ENCODE peak calls at places on chromosomes 3 and 15, in seven cellular contexts. G, I, J, R, O, Y and S are unnamed samples.

GRCh38 chr15:29379647-29380046 is 110.0 kb upstream of the NSMCE3 start:
- DNase-seq in G (no peak), I (no peak), J (no peak), R (no peak), O (no peak), Y (no peak), S (no peak)

GRCh38 chr15:77983708-77984445 is 93.6 kb downstream of the TBC1D2B start:
- DNase-seq in G (no peak), I (peak; percentile 66), J (no peak), R (no peak), O (no peak), Y (no peak), S (no peak)

GRCh38 chr3:157086053-157086761 is 73.7 kb downstream of the CCNL1 start:
- DNase-seq in G (no peak), I (no peak), J (no peak), R (no peak), O (no peak), Y (no peak), S (no peak)

GRCh38 chr15:39939487-39940452 is 5.9 kb downstream of the EIF2AK4 start:
- DNase-seq in G (no peak), I (peak; percentile 68), J (no peak), R (peak; percentile 20), O (no peak), Y (no peak), S (no peak)

GRCh38 chr3:126982125-126982521 is 792 bp upstream of the PLXNA1 start:
- DNase-seq in G (no peak), I (no peak), J (no peak), R (no peak), O (no peak), Y (no peak), S (no peak)

GRCh38 chr15:49467782-49468181 is 44.7 kb downstream of the FGF7 start:
- DNase-seq in G (no peak), I (no peak), J (no peak), R (no peak), O (no peak), Y (no peak), S (no peak)

GRCh38 chr15:74992619-74993018 is 2.7 kb upstream of the SCAMP5 start:
- DNase-seq in G (no peak), I (no peak), J (no peak), R (no peak), O (no peak), Y (no peak), S (no peak)

GRCh38 chr3:52456169-52456799 is 880 bp downstream of the NISCH start:
- DNase-seq in G (no peak), I (no peak), J (peak; percentile 29), R (no peak), O (peak; percentile 39), Y (peak; percentile 3), S (peak; percentile 55)

GRCh38 chr15:77027697-77028450 is 32.9 kb downstream of the PSTPIP1 start:
- DNase-seq in G (no peak), I (peak; percentile 67), J (no peak), R (no peak), O (peak; percentile 14), Y (no peak), S (peak; percentile 63)

GRCh38 chr15:70397816-70398215 is 300.1 kb upstream of the TLE3 start:
- DNase-seq in G (no peak), I (no peak), J (no peak), R (no peak), O (no peak), Y (no peak), S (no peak)

GRCh38 chr3:67595424-67595823 is 59.0 kb downstream of the SUCLG2 start:
- DNase-seq in G (no peak), I (no peak), J (no peak), R (no peak), O (no peak), Y (no peak), S (no peak)

GRCh38 chr3:196969001-196969659 is 497 bp upstream of the PIGZ start:
- DNase-seq in G (peak; percentile 47), I (peak; percentile 52), J (no peak), R (peak; percentile 66), O (peak; percentile 67), Y (no peak), S (no peak)

GRCh38 chr3:141402476-141403171 is 34.3 kb downstream of the ZBTB38 start:
- DNase-seq in G (peak; percentile 52), I (peak; percentile 79), J (peak; percentile 63), R (no peak), O (peak; percentile 61), Y (peak; percentile 41), S (peak; percentile 79)

GRCh38 chr3:98602078-98602678 is 8.8 kb upstream of the CPOX start:
- DNase-seq in G (no peak), I (peak; percentile 65), J (peak; percentile 9), R (no peak), O (no peak), Y (peak; percentile 9), S (peak; percentile 30)

GRCh38 chr15:40825661-40826088 is 2.8 kb downstream of the PPP1R14D start:
- DNase-seq in G (no peak), I (peak; percentile 80), J (no peak), R (no peak), O (no peak), Y (no peak), S (peak; percentile 27)

GRCh38 chr3:150970665-150971327 is 1.7 kb downstream of the CLRN1 start:
- DNase-seq in G (no peak), I (no peak), J (no peak), R (no peak), O (no peak), Y (no peak), S (no peak)

GRCh38 chr3:4425707-4426106 is 41.4 kb downstream of the SUMF1 start:
- DNase-seq in G (no peak), I (no peak), J (no peak), R (no peak), O (peak; percentile 49), Y (no peak), S (no peak)

GRCh38 chr3:65745306-65745705 is 293.4 kb downstream of the MAGI1 start:
- DNase-seq in G (no peak), I (no peak), J (no peak), R (no peak), O (no peak), Y (no peak), S (no peak)

GRCh38 chr15:43382310-43382709 is 11.4 kb downstream of the TUBGCP4 start:
- DNase-seq in G (no peak), I (no peak), J (no peak), R (no peak), O (no peak), Y (no peak), S (no peak)

GRCh38 chr15:86336051-86336788 is 256.5 kb downstream of the AGBL1 start:
- DNase-seq in G (no peak), I (no peak), J (no peak), R (no peak), O (peak; percentile 22), Y (no peak), S (no peak)

GRCh38 chr15:41499109-41499851 is 5.6 kb downstream of the ITPKA start:
- DNase-seq in G (no peak), I (no peak), J (no peak), R (no peak), O (no peak), Y (no peak), S (no peak)

GRCh38 chr3:13173186-13173585 is 100.0 kb upstream of the IQSEC1 start:
- DNase-seq in G (no peak), I (peak; percentile 60), J (no peak), R (no peak), O (no peak), Y (no peak), S (no peak)

GRCh38 chr3:176953106-176954080 is 243.9 kb downstream of the TBL1XR1 start:
- DNase-seq in G (no peak), I (no peak), J (no peak), R (no peak), O (no peak), Y (no peak), S (no peak)

GRCh38 chr3:113038326-113038725 is 47.5 kb downstream of the GTPBP8 start:
- DNase-seq in G (no peak), I (no peak), J (no peak), R (no peak), O (no peak), Y (no peak), S (no peak)